ENCODE peak calls at places on chromosomes 13 and 19, in six cellular contexts. W, H, O, Q, G and S are unnamed samples.

GRCh38 chr13:53719281-53719680 is 690.7 kb downstream of the OLFM4 start:
- DNase-seq in W (no peak), H (no peak), O (no peak), Q (no peak), G (no peak), S (no peak)

GRCh38 chr13:19713186-19713965 is 69.4 kb downstream of the PSPC1 start:
- DNase-seq in W (no peak), H (no peak), O (no peak), Q (peak; percentile 64), G (no peak), S (peak; percentile 6)

GRCh38 chr19:43132696-43133095 is 50.2 kb upstream of the PSG2 start:
- DNase-seq in W (no peak), H (no peak), O (no peak), Q (no peak), G (no peak), S (no peak)

GRCh38 chr19:38658462-38659306 is 11.2 kb downstream of the ACTN4 start:
- DNase-seq in W (no peak), H (peak; percentile 59), O (no peak), Q (peak; percentile 99), G (no peak), S (no peak)

GRCh38 chr19:41955521-41955920 is 3.6 kb downstream of the RABAC1 start:
- DNase-seq in W (no peak), H (no peak), O (no peak), Q (no peak), G (no peak), S (no peak)

GRCh38 chr19:58330458-58330857 is 3.7 kb downstream of the ZSCAN22 start:
- DNase-seq in W (no peak), H (no peak), O (no peak), Q (peak; percentile 73), G (no peak), S (no peak)

GRCh38 chr19:55777528-55777927 is 8.6 kb downstream of the RFPL4AL1 start:
- DNase-seq in W (no peak), H (no peak), O (no peak), Q (peak; percentile 16), G (no peak), S (no peak)

GRCh38 chr13:106008540-106008939 is 526.9 kb downstream of the EFNB2 start:
- DNase-seq in W (no peak), H (no peak), O (no peak), Q (no peak), G (no peak), S (no peak)

GRCh38 chr13:55569082-55569481 is 1571.6 kb upstream of the PRR20A start:
- DNase-seq in W (no peak), H (no peak), O (no peak), Q (no peak), G (no peak), S (no peak)

GRCh38 chr19:518292-519231 is 11.3 kb downstream of the TPGS1 start:
- DNase-seq in W (no peak), H (no peak), O (no peak), Q (no peak), G (peak; percentile 81), S (peak; percentile 51)

GRCh38 chr19:55644191-55644833 is 863 bp downstream of the ZNF581 start:
- DNase-seq in W (no peak), H (no peak), O (no peak), Q (no peak), G (no peak), S (no peak)

GRCh38 chr19:31448221-31448657 is 99.0 kb upstream of the TSHZ3 start:
- DNase-seq in W (no peak), H (peak; percentile 55), O (no peak), Q (no peak), G (no peak), S (no peak)

GRCh38 chr19:12314553-12314952 is 18.9 kb downstream of the ZNF563 start:
- DNase-seq in W (no peak), H (no peak), O (no peak), Q (no peak), G (no peak), S (no peak)

GRCh38 chr19:19131989-19132388 is 6.3 kb downstream of the TMEM161A start:
- DNase-seq in W (no peak), H (no peak), O (no peak), Q (no peak), G (no peak), S (no peak)

GRCh38 chr13:76667551-76667950 is 218.7 kb downstream of the KCTD12 start:
- DNase-seq in W (no peak), H (no peak), O (no peak), Q (peak; percentile 59), G (no peak), S (no peak)
- TF ChIP-seq CTCF in W (no peak), H (peak; percentile 21), O (no peak), Q (peak; percentile 26), G (no peak), S (no peak)

DNA sequence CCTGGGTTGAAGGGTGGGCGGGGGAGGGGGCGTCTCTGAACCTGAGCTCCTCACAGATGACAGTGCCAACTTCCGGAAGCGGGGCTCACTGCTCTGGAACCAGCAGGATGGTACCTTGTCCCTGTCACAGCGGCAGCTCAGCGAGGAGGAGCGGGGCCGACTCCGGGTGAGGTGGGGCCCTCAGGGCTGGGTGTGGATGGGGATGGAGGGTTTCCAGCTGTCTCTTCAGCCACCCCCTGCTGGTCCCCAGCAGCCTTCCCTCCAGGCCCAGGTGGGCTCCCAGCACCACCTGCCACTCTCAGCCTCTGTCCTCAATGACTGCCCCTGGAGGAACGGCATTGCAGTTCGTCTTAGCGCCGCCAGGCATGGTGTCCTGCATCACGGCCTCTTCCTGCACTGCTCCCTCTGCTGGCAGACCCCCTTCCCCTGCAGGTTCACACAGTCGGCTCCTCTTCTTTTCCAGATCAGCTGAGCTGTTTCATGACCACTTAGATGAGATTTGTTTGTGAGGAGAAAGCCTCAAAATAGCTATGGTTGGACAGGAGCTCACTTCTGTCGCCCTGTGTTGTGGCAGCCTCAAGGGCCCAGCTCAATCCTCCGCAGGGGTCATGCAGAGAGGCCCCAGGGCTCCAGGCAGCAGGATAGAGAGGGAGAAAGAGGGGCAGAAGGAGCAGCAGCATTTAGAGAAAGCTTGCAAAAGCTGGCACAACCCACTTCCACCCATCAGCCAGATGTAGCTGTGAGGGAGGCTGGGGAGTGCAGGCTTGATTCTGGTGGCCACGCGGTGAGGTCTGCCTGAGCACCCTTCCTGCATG is 2.5 kb upstream of the GARIN5A start:
- DNase-seq in W (no peak), H (peak; percentile 46), O (no peak), Q (no peak), G (no peak), S (no peak)
- TF ChIP-seq CTCF in W (peak; percentile 61), H (peak; percentile 53), O (no peak), Q (no peak), G (no peak), S (peak; percentile 44)

DNA sequence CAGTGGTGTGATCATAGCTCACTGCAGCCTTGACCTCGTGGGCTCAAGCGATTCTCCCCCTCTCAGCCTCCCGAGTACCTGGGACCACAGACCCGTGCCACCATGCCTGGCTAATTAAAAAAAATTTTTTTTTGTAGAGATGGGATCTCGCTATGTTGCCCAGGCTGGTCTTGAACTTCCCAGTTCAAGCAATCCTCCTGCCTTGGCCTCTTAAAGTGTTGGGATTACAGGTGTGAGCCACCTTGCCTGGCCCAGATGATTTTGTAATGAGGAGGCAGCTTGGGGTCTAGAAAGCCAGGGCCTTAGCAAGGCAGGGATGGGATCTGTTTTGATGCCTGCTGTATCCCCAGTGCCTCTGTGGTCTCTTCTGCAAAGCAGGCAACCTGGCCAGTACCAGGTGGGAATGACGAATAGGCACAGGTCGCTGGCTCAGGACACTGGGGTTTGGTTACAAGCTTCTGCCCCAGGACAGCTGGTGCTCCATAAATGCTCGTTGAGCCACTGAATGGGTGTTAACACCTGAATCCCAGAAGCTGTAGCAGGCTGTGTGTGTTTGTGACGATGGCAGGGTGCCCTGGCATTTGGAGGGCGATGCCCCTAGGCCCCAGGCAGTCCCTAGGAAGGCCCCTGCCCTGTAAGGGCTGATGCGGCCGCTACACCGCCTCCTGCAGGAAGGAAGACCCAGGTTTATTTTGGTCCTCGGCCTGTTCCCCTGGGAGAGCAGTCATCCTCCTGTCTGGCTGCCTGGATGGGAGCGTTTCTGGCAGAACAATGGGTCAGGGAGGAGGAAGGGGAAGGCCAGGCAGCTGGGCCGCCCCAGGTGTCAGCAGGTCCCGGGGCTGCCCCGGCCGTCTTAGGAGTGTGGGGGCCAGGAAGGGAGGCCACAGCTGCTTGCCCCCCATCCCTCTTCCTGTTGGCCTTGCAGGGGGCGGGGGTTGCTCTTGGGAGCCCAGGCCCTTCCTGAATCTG is 8.6 kb downstream of the TNFAIP8L1 start:
- DNase-seq in W (no peak), H (peak; percentile 45), O (peak; percentile 79), Q (no peak), G (no peak), S (no peak)
- TF ChIP-seq CTCF in W (no peak), H (peak; percentile 14), O (no peak), Q (no peak), G (no peak), S (peak; percentile 29)

DNA sequence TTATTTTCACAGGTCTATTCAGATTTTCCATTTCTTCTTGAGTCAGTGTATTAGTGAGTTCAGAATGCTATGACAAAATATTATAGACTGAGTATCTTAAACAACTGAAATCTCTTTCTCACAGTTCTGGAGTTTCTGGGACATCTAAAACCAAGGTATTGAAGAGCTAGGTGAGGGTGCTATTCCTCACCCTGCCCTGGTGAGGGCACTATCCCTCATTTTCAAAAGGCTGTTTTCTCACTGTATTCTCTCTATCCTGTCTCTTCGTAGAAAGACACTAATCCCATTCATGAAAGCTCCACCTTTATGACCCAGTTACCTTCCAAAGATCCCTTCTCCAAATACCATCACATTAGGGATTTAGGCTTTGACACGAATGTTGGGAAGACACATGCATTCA is 1617.1 kb downstream of the PCDH9 start:
- DNase-seq in W (no peak), H (no peak), O (no peak), Q (no peak), G (no peak), S (no peak)
- TF ChIP-seq CTCF in W (peak; percentile 25), H (no peak), O (no peak), Q (peak; percentile 22), G (no peak), S (no peak)